ENCODE peak calls at places on chromosomes 3 and 15, in six cellular contexts. Q is COR-L47; G is neural crest cell; Y is T-cell; T is stimulated activated naive B cell treated with anti-CD40 and anti-IgM and Interleukin-4, amounts not matched to agents 10 μg/mL and 1 μg/mL and 100 μg/mL, for 72 hours; B is EL. A is an unnamed sample.

GRCh38 chr3:197811343-197811742 is 20.3 kb downstream of the LRCH3 start:
- DNase-seq in Q (no peak), G (no peak), Y (no peak), T (no peak), B (peak), A (no peak)

GRCh38 chr15:51874751-51875644 is 45.5 kb downstream of the TMOD3 start:
- DNase-seq in Q (no peak), G (no peak), Y (no peak), T (no peak), B (peak), A (no peak)

GRCh38 chr3:17057316-17057715 is 172.6 kb downstream of the PLCL2 start:
- DNase-seq in Q (no peak), G (no peak), Y (no peak), T (no peak), B (peak), A (no peak)

GRCh38 chr3:137020315-137020714 is 62.5 kb downstream of the IL20RB start:
- DNase-seq in Q (no peak), G (no peak), Y (no peak), T (no peak), B (no peak), A (no peak)

GRCh38 chr3:23889950-23890349 is 26.8 kb downstream of the NKIRAS1 start:
- DNase-seq in Q (no peak), G (no peak), Y (no peak), T (no peak), B (no peak), A (no peak)

GRCh38 chr3:190131329-190131728 is 10.6 kb upstream of the P3H2 start:
- DNase-seq in Q (peak), G (no peak), Y (no peak), T (no peak), B (peak), A (no peak)

GRCh38 chr15:101390060-101390459 is 95.0 kb upstream of the SNRPA1 start:
- DNase-seq in Q (no peak), G (no peak), Y (no peak), T (no peak), B (no peak), A (no peak)

GRCh38 chr3:72127843-72128242 is 342.9 kb upstream of the PROK2 start:
- DNase-seq in Q (no peak), G (no peak), Y (no peak), T (peak), B (peak), A (no peak)

GRCh38 chr3:175392653-175393052 is 533.5 kb downstream of the NAALADL2 start:
- DNase-seq in Q (no peak), G (no peak), Y (no peak), T (no peak), B (peak), A (no peak)

GRCh38 chr3:56389213-56389830 is 78.9 kb downstream of the ERC2 start:
- DNase-seq in Q (no peak), G (no peak), Y (no peak), T (no peak), B (no peak), A (no peak)

GRCh38 chr3:159158801-159159200 is 356.9 kb downstream of the MFSD1 start:
- DNase-seq in Q (no peak), G (no peak), Y (no peak), T (no peak), B (no peak), A (no peak)

GRCh38 chr15:83312046-83312445 is 27.6 kb upstream of the BNC1 start:
- DNase-seq in Q (no peak), G (no peak), Y (no peak), T (no peak), B (peak), A (no peak)

GRCh38 chr15:56968821-56969220 is 50.4 kb downstream of the TCF12 start:
- DNase-seq in Q (no peak), G (no peak), Y (no peak), T (no peak), B (no peak), A (no peak)

GRCh38 chr3:64405211-64405818 is 180.0 kb upstream of the PRICKLE2 start:
- DNase-seq in Q (no peak), G (no peak), Y (no peak), T (no peak), B (no peak), A (no peak)

GRCh38 chr3:149367021-149367840 is 10.2 kb downstream of the TM4SF1 start:
- DNase-seq in Q (no peak), G (no peak), Y (no peak), T (no peak), B (peak), A (no peak)

GRCh38 chr15:57544840-57545239 is 46.9 kb upstream of the MYZAP start:
- DNase-seq in Q (no peak), G (no peak), Y (no peak), T (no peak), B (no peak), A (no peak)

GRCh38 chr3:30399394-30400181 is 206.8 kb upstream of the TGFBR2 start:
- DNase-seq in Q (no peak), G (no peak), Y (no peak), T (no peak), B (peak), A (no peak)

GRCh38 chr3:66410976-66411375 is 89.8 kb downstream of the LRIG1 start:
- DNase-seq in Q (no peak), G (no peak), Y (no peak), T (no peak), B (no peak), A (no peak)

GRCh38 chr3:13827256-13827655 is 52.6 kb downstream of the WNT7A start:
- DNase-seq in Q (peak), G (no peak), Y (no peak), T (no peak), B (no peak), A (no peak)

GRCh38 chr15:74964794-74965193 is 8.2 kb upstream of the RPP25 start:
- DNase-seq in Q (no peak), G (no peak), Y (no peak), T (no peak), B (peak), A (no peak)

GRCh38 chr3:23685484-23686258 is 120.1 kb upstream of the UBE2E1 start:
- DNase-seq in Q (no peak), G (no peak), Y (no peak), T (no peak), B (peak), A (no peak)

GRCh38 chr3:156290917-156291268 is 170.5 kb downstream of the KCNAB1 start:
- DNase-seq in Q (no peak), G (no peak), Y (no peak), T (no peak), B (no peak), A (no peak)

GRCh38 chr3:58160399-58160798 is 50.4 kb downstream of the DNASE1L3 start:
- DNase-seq in Q (no peak), G (no peak), Y (no peak), T (no peak), B (no peak), A (no peak)

GRCh38 chr3:119810018-119810435 is 28.1 kb downstream of the NR1I2 start:
- DNase-seq in Q (no peak), G (no peak), Y (peak), T (peak), B (peak), A (peak)

GRCh38 chr3:152200476-152201422 is 68.0 kb upstream of the MBNL1 start:
- DNase-seq in Q (no peak), G (no peak), Y (no peak), T (no peak), B (no peak), A (no peak)